ENCODE peak calls at places on chromosomes 11 and 22, in ten cellular contexts. W, X, A, K, N, C, M, U, D and H are unnamed samples.

GRCh38 chr11:14927146-14927545 is 35.1 kb upstream of the CYP2R1 start:
- DNase-seq in M (no peak), D (no peak), U (no peak), X (no peak), W (no peak), N (peak; percentile 5), A (no peak), C (no peak), K (no peak), H (no peak)

GRCh38 chr11:47724041-47724729 is 9.0 kb upstream of the AGBL2 start:
- DNase-seq in W (no peak), K (no peak), U (no peak), N (peak; percentile 89), D (no peak), C (no peak), A (no peak), X (no peak), M (no peak), H (no peak)

GRCh38 chr11:75246006-75246672 is 5.6 kb downstream of the TPBGL start:
- DNase-seq in W (no peak), X (no peak), U (no peak), A (no peak), K (no peak), M (no peak), N (no peak), D (no peak), C (no peak), H (no peak)

GRCh38 chr11:73141031-73141308 is 1.1 kb downstream of the FCHSD2 start:
- DNase-seq in N (no peak), D (peak; percentile 53), K (peak; percentile 71), A (peak; percentile 29), U (no peak), W (peak; percentile 65), M (no peak), C (no peak), X (peak; percentile 21), H (peak; percentile 41)

GRCh38 chr11:346529-346928 is 22.8 kb upstream of the B4GALNT4 start:
- DNase-seq in D (no peak), A (no peak), X (no peak), K (no peak), W (no peak), C (peak; percentile 41), U (no peak), N (no peak), M (no peak), H (no peak)

GRCh38 chr11:68505596-68505995 is 45.0 kb downstream of the PPP6R3 start:
- DNase-seq in U (no peak), A (no peak), K (no peak), M (no peak), D (no peak), X (no peak), N (peak; percentile 42), C (no peak), W (no peak), H (no peak)

GRCh38 chr11:31826530-31827438 is 15.7 kb upstream of the PAX6 start:
- DNase-seq in N (no peak), U (no peak), W (no peak), D (no peak), A (no peak), X (no peak), C (no peak), M (no peak), K (no peak), H (no peak)

GRCh38 chr22:26916236-26916635 is 258.8 kb downstream of the MIAT start:
- DNase-seq in C (no peak), N (no peak), A (no peak), K (no peak), U (no peak), D (no peak), X (no peak), W (no peak), M (no peak), H (no peak)

GRCh38 chr11:9616042-9616640 is 42.7 kb downstream of the WEE1 start:
- DNase-seq in D (no peak), U (no peak), W (no peak), X (no peak), M (no peak), A (no peak), K (no peak), C (no peak), N (peak; percentile 59), H (no peak)

GRCh38 chr22:48800886-48801607 is 1026.6 kb downstream of the BRD1 start:
- DNase-seq in N (no peak), K (no peak), W (no peak), A (no peak), M (no peak), X (no peak), D (no peak), C (no peak), U (no peak), H (no peak)

GRCh38 chr11:16669799-16670415 is 68.5 kb upstream of the C11orf58 start:
- DNase-seq in X (no peak), K (no peak), A (peak; percentile 9), C (no peak), N (peak; percentile 25), U (no peak), D (no peak), M (no peak), W (no peak), H (no peak)

GRCh38 chr11:126431401-126432064 is 76.0 kb downstream of the ST3GAL4 start:
- DNase-seq in U (peak; percentile 38), C (peak; percentile 84), M (no peak), X (peak; percentile 53), N (peak; percentile 72), W (peak; percentile 72), K (peak; percentile 88), D (no peak), A (peak; percentile 10), H (peak; percentile 73)

GRCh38 chr11:66973956-66974585 is 1.0 kb upstream of the C11orf86 start:
- DNase-seq in X (no peak), N (no peak), A (no peak), C (no peak), W (no peak), D (no peak), U (no peak), K (no peak), M (no peak), H (no peak)

GRCh38 chr22:35411112-35411511 is 11.2 kb downstream of the MCM5 start:
- DNase-seq in D (no peak), U (no peak), K (no peak), M (no peak), A (no peak), C (no peak), X (no peak), N (no peak), W (no peak), H (no peak)

GRCh38 chr11:119320593-119321524 is 3.9 kb upstream of the MCAM start:
- DNase-seq in X (peak; percentile 81), N (peak; percentile 65), A (no peak), M (no peak), W (peak; percentile 70), C (peak; percentile 92), D (peak; percentile 64), U (peak; percentile 64), K (peak; percentile 70), H (peak; percentile 74)

GRCh38 chr11:108817971-108818370 is 153.1 kb downstream of the DDX10 start:
- DNase-seq in N (no peak), U (no peak), X (no peak), W (no peak), M (no peak), C (no peak), K (no peak), D (no peak), A (no peak), H (no peak)

GRCh38 chr11:102527701-102528100 is 2.8 kb downstream of the MMP7 start:
- DNase-seq in A (no peak), X (no peak), D (no peak), W (no peak), K (no peak), N (no peak), U (no peak), M (no peak), C (no peak), H (no peak)

GRCh38 chr11:76724162-76724768 is 53.7 kb upstream of the LRRC32 start:
- DNase-seq in U (no peak), M (no peak), W (no peak), N (no peak), D (no peak), A (no peak), K (no peak), C (peak; percentile 18), X (no peak), H (no peak)

GRCh38 chr11:73652046-73652730 is 5.8 kb downstream of the PLEKHB1 start:
- DNase-seq in U (no peak), M (no peak), N (no peak), C (peak; percentile 78), D (no peak), A (no peak), X (no peak), K (no peak), W (no peak), H (no peak)

GRCh38 chr11:25890626-25891250 is 441.2 kb upstream of the ANO3 start:
- DNase-seq in K (no peak), A (no peak), U (no peak), X (no peak), N (no peak), M (no peak), C (no peak), W (no peak), D (no peak), H (no peak)

GRCh38 chr11:103863497-103863896 is 172.9 kb upstream of the DDI1 start:
- DNase-seq in M (no peak), U (no peak), D (no peak), C (no peak), W (no peak), A (no peak), K (no peak), N (peak; percentile 82), X (no peak), H (no peak)

GRCh38 chr22:32806296-32806695 is 4.8 kb downstream of the TIMP3 start:
- DNase-seq in K (no peak), M (no peak), N (no peak), A (no peak), W (no peak), X (no peak), U (no peak), D (no peak), C (no peak), H (no peak)
- H3K4me1 ChIP-seq in K (peaks cover 6% of the 10 kb centered on the region), M (peaks cover 15% of the 10 kb centered on the region), N (peaks cover 24% of the 10 kb centered on the region), A (no peaks in the 10 kb centered on the region), W (peaks cover 15% of the 10 kb centered on the region), X (peaks cover 6% of the 10 kb centered on the region), U (peaks cover 66% of the 10 kb centered on the region), D (peaks cover 47% of the 10 kb centered on the region), C (peaks cover 76% of the 10 kb centered on the region), H (peaks cover 97% of the 10 kb centered on the region)

GRCh38 chr11:117946842-117947526 is 17.8 kb upstream of the TMPRSS13 start:
- DNase-seq in U (peak; percentile 90), K (peak; percentile 85), D (peak; percentile 89), X (peak; percentile 92), A (peak; percentile 73), M (peak; percentile 23), C (peak; percentile 93), W (peak; percentile 94), N (peak; percentile 91), H (peak; percentile 88)
- TF ChIP-seq CTCF in U (peak; percentile 97), K (peak; percentile 80), D (peak; percentile 99), X (peak; percentile 98), A (peak; percentile 81), M (peak; percentile 65), C (peak; percentile 95), W (peak; percentile 96), N (peak; percentile 98), H (peak; percentile 98)

GRCh38 chr22:38238519-38239051 is 34.2 kb downstream of the TMEM184B start:
- DNase-seq in D (no peak), C (peak; percentile 83), A (no peak), K (no peak), U (no peak), X (peak; percentile 61), M (no peak), N (peak; percentile 73), W (peak; percentile 47), H (no peak)
- H3K4me1 ChIP-seq in D (peaks cover 48% of the 10 kb centered on the region), C (peaks cover 46% of the 10 kb centered on the region), A (peaks cover 49% of the 10 kb centered on the region), K (peaks cover 48% of the 10 kb centered on the region), U (peaks cover 84% of the 10 kb centered on the region), X (peaks cover 9% of the 10 kb centered on the region), M (peaks cover 36% of the 10 kb centered on the region), N (peaks cover 31% of the 10 kb centered on the region), W (peaks cover 59% of the 10 kb centered on the region), H (peaks cover 92% of the 10 kb centered on the region)

GRCh38 chr11:65911682-65912568 is 6.9 kb downstream of the C11orf68 start:
- DNase-seq in C (peak; percentile 85), X (peak; percentile 79), A (peak; percentile 68), U (no peak), W (peak; percentile 69), D (no peak), M (no peak), K (no peak), N (peak; percentile 87), H (peak; percentile 48)
- TF ChIP-seq CTCF in C (no peak), X (peak; percentile 62), A (peak; percentile 43), U (no peak), W (peak; percentile 9), D (peak; percentile 42), M (peak; percentile 53), K (no peak), N (peak; percentile 46), H (peak; percentile 46)